ENCODE peak calls at places on chromosomes 3 and 15, in ten cellular contexts. J, H, Q, I, E, Z, C, B, G and Y are unnamed samples.

GRCh38 chr3:98778852-98779379 is 15.8 kb downstream of the ST3GAL6 start:
- DNase-seq in J (peak), H (no peak), Q (peak), I (no peak), E (no peak), Z (peak), C (no peak), B (no peak), G (no peak), Y (no peak)

GRCh38 chr3:106006001-106006400 is 137.2 kb upstream of the CBLB start:
- DNase-seq in J (peak), H (no peak), Q (peak), I (no peak), E (no peak), Z (peak), C (no peak), B (no peak), G (no peak), Y (no peak)

GRCh38 chr3:4550957-4551754 is 58.0 kb downstream of the ITPR1 start:
- DNase-seq in J (no peak), H (no peak), Q (no peak), I (no peak), E (no peak), Z (no peak), C (no peak), B (no peak), G (no peak), Y (no peak)

GRCh38 chr3:172680684-172681083 is 30.2 kb downstream of the NCEH1 start:
- DNase-seq in J (peak), H (no peak), Q (peak), I (no peak), E (no peak), Z (no peak), C (no peak), B (no peak), G (no peak), Y (no peak)

GRCh38 chr15:39698444-39699390 is 83.9 kb downstream of the FSIP1 start:
- DNase-seq in J (no peak), H (no peak), Q (no peak), I (no peak), E (no peak), Z (no peak), C (no peak), B (no peak), G (no peak), Y (no peak)

GRCh38 chr3:44509393-44509921 is 32.0 kb upstream of the ZNF445 start:
- DNase-seq in J (no peak), H (no peak), Q (no peak), I (peak), E (no peak), Z (no peak), C (no peak), B (no peak), G (no peak), Y (no peak)

GRCh38 chr3:4232798-4233197 is 70.4 kb upstream of the SETMAR start:
- DNase-seq in J (no peak), H (no peak), Q (no peak), I (no peak), E (no peak), Z (no peak), C (no peak), B (no peak), G (no peak), Y (no peak)

GRCh38 chr3:13124631-13125030 is 51.4 kb upstream of the IQSEC1 start:
- DNase-seq in J (no peak), H (no peak), Q (no peak), I (no peak), E (peak), Z (no peak), C (no peak), B (no peak), G (peak), Y (no peak)

GRCh38 chr15:76865548-76865991 is 39.6 kb downstream of the SCAPER start:
- DNase-seq in J (no peak), H (no peak), Q (no peak), I (no peak), E (no peak), Z (peak), C (no peak), B (no peak), G (no peak), Y (no peak)

GRCh38 chr3:24287728-24288450 is 206.8 kb downstream of the THRB start:
- DNase-seq in J (no peak), H (no peak), Q (no peak), I (no peak), E (no peak), Z (no peak), C (no peak), B (no peak), G (no peak), Y (no peak)

GRCh38 chr3:111362286-111363009 is 179.5 kb upstream of the CD96 start:
- DNase-seq in J (peak), H (no peak), Q (peak), I (no peak), E (no peak), Z (no peak), C (no peak), B (no peak), G (no peak), Y (no peak)

GRCh38 chr3:99515-99914 is 97.0 kb upstream of the CHL1 start:
- DNase-seq in J (no peak), H (no peak), Q (no peak), I (no peak), E (no peak), Z (no peak), C (no peak), B (no peak), G (no peak), Y (no peak)

GRCh38 chr3:168894204-168894603 is 769.3 kb downstream of the MECOM start:
- DNase-seq in J (no peak), H (no peak), Q (no peak), I (no peak), E (no peak), Z (no peak), C (no peak), B (no peak), G (no peak), Y (no peak)

GRCh38 chr15:42921049-42921731 is 612 bp upstream of the TTBK2 start:
- DNase-seq in J (no peak), H (peak), Q (peak), I (peak), E (no peak), Z (peak), C (peak), B (no peak), G (no peak), Y (no peak)

GRCh38 chr15:90818251-90819210 is 49.9 kb upstream of the FURIN start:
- DNase-seq in J (no peak), H (peak), Q (no peak), I (peak), E (peak), Z (no peak), C (peak), B (peak), G (peak), Y (no peak)

GRCh38 chr15:40306908-40307307 is 827 bp downstream of the PLCB2 start:
- DNase-seq in J (no peak), H (no peak), Q (no peak), I (no peak), E (peak), Z (no peak), C (no peak), B (no peak), G (no peak), Y (no peak)

GRCh38 chr3:140736863-140737460 is 59.1 kb downstream of the TRIM42 start:
- DNase-seq in J (no peak), H (no peak), Q (peak), I (peak), E (no peak), Z (no peak), C (peak), B (peak), G (peak), Y (no peak)

GRCh38 chr3:183924956-183925355 is 40.3 kb upstream of the PARL start:
- DNase-seq in J (peak), H (no peak), Q (peak), I (no peak), E (no peak), Z (peak), C (no peak), B (no peak), G (no peak), Y (no peak)

GRCh38 chr15:98966036-98966787 is 41.4 kb downstream of the PGPEP1L start:
- DNase-seq in J (no peak), H (no peak), Q (peak), I (no peak), E (no peak), Z (peak), C (no peak), B (no peak), G (peak), Y (no peak)

GRCh38 chr3:62361261-62361660 is 12.1 kb downstream of the FEZF2 start:
- DNase-seq in J (no peak), H (no peak), Q (no peak), I (peak), E (no peak), Z (no peak), C (peak), B (no peak), G (no peak), Y (no peak)

GRCh38 chr15:101023501-101024110 is 104.4 kb downstream of the LRRK1 start:
- DNase-seq in J (no peak), H (no peak), Q (no peak), I (no peak), E (no peak), Z (no peak), C (no peak), B (peak), G (peak), Y (peak)

GRCh38 chr15:57596978-57597377 is 5.3 kb downstream of the MYZAP start:
- DNase-seq in J (no peak), H (no peak), Q (no peak), I (no peak), E (no peak), Z (no peak), C (no peak), B (no peak), G (no peak), Y (no peak)

GRCh38 chr15:63487076-63487757 is 17.2 kb upstream of the USP3 start:
- DNase-seq in J (peak), H (peak), Q (peak), I (peak), E (peak), Z (peak), C (peak), B (peak), G (peak), Y (peak)

GRCh38 chr3:46455231-46456115 is 9.2 kb downstream of the LTF start:
- DNase-seq in J (no peak), H (no peak), Q (no peak), I (peak), E (no peak), Z (no peak), C (no peak), B (peak), G (peak), Y (no peak)
- TF ChIP-seq CTCF in J (no peak), H (no peak), Q (no peak), I (no peak), E (no peak), Z (no peak), C (no peak), B (no peak), G (no peak), Y (no peak)

GRCh38 chr3:123552095-123552714 is 32.6 kb downstream of the HACD2 start:
- DNase-seq in J (peak), H (no peak), Q (no peak), I (no peak), E (no peak), Z (peak), C (peak), B (no peak), G (no peak), Y (no peak)
- TF ChIP-seq CTCF in J (peak), H (no peak), Q (peak), I (peak), E (no peak), Z (peak), C (peak), B (peak), G (peak), Y (peak)

DNA sequence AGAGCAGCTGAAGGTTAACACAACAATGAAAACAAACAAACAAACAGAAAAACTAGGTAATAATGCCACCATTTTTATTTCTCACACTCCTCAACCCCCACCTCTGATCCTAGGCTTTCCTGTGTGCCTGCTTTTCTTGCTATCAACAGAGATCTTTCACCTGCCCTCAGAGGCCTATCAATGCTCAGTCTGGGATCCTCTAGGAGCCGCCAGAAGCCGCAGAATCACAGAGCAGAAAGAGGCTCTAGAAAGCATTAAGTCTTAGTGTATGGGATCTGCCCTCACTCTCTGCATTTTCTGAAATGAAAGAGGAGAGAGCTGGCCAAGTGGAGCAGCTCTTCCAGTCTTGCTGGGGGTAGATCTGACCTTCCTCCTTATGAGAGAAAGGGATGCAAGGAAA is 306.8 kb downstream of the TUSC7 start:
- DNase-seq in J (no peak), H (no peak), Q (no peak), I (no peak), E (no peak), Z (no peak), C (no peak), B (peak), G (peak), Y (no peak)
- TF ChIP-seq CTCF in J (no peak), H (no peak), Q (no peak), I (no peak), E (no peak), Z (no peak), C (no peak), B (peak), G (peak), Y (peak)

GRCh38 chr3:118936811-118937210 is 97.8 kb downstream of the IGSF11 start:
- DNase-seq in J (no peak), H (no peak), Q (no peak), I (no peak), E (no peak), Z (no peak), C (no peak), B (no peak), G (no peak), Y (no peak)
- TF ChIP-seq CTCF in J (no peak), H (no peak), Q (no peak), I (no peak), E (no peak), Z (no peak), C (no peak), B (no peak), G (no peak), Y (no peak)

GRCh38 chr3:127342735-127343134 is 54.9 kb upstream of the PRR20G start:
- DNase-seq in J (no peak), H (no peak), Q (no peak), I (no peak), E (no peak), Z (no peak), C (no peak), B (peak), G (peak), Y (no peak)
- TF ChIP-seq CTCF in J (no peak), H (no peak), Q (no peak), I (no peak), E (no peak), Z (no peak), C (no peak), B (peak), G (peak), Y (no peak)

DNA sequence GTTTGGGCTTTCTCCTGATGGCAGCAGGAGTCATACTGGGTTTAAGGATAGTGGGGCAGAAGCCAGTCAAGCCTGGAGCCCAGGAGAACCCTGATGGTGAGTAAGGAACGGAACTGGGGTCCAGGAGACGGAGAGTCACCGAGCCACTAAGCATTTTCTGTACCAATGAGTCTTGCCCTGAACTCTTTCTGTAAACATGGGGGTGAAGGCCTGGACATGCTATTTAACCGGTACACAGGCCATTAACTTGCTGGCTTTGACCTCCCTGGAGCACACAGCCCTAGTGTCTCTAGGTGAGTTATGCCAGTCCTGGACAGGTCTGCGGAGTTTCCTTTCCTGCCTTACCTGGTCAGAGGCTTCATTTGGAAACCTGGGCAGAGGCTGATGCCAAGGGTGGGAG is 3.9 kb downstream of the SLC6A6 start:
- DNase-seq in J (no peak), H (no peak), Q (no peak), I (no peak), E (no peak), Z (no peak), C (no peak), B (no peak), G (no peak), Y (no peak)
- TF ChIP-seq CTCF in J (no peak), H (no peak), Q (no peak), I (no peak), E (no peak), Z (no peak), C (no peak), B (no peak), G (no peak), Y (no peak)

DNA sequence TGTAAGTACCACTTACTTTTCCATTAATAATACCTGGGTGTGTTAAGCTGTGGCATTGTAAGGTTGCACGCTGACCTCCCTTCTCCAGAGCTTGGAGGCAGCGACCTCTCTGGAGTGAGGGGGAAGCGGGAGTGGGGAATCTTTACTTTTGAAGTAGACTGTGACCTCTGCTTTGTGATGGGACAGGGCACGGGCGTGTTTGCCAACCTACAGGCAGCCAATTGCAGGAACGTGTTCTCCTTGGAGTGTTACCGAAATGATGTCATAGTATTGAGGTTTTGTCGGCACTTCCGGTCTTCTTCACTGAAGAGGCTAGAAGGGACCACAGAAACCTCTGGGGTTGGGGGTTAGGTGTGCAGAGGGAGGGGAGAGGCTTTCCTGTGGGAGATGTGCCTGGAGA is 227.3 kb upstream of the C2CD4B start:
- DNase-seq in J (peak), H (no peak), Q (peak), I (peak), E (no peak), Z (peak), C (peak), B (peak), G (peak), Y (no peak)
- TF ChIP-seq CTCF in J (no peak), H (no peak), Q (no peak), I (no peak), E (no peak), Z (no peak), C (no peak), B (peak), G (peak), Y (no peak)

GRCh38 chr3:79204351-79204750 is 563.4 kb downstream of the ROBO1 start:
- DNase-seq in J (no peak), H (no peak), Q (peak), I (no peak), E (no peak), Z (no peak), C (no peak), B (no peak), G (no peak), Y (no peak)
- TF ChIP-seq CTCF in J (no peak), H (no peak), Q (no peak), I (no peak), E (no peak), Z (no peak), C (no peak), B (no peak), G (no peak), Y (no peak)

GRCh38 chr3:158668506-158668905 is 3.9 kb downstream of the LXN start:
- DNase-seq in J (no peak), H (no peak), Q (peak), I (no peak), E (no peak), Z (peak), C (no peak), B (no peak), G (no peak), Y (no peak)

GRCh38 chr3:158658889-158659288 is 13.6 kb downstream of the LXN start:
- DNase-seq in J (no peak), H (no peak), Q (no peak), I (no peak), E (no peak), Z (no peak), C (no peak), B (no peak), G (no peak), Y (no peak)

GRCh38 chr3:158660711-158661110 is 11.7 kb downstream of the LXN start:
- DNase-seq in J (no peak), H (no peak), Q (no peak), I (no peak), E (no peak), Z (peak), C (no peak), B (no peak), G (no peak), Y (no peak)

GRCh38 chr3:158659454-158660237 is 12.8 kb downstream of the LXN start:
- DNase-seq in J (peak), H (no peak), Q (peak), I (peak), E (no peak), Z (peak), C (peak), B (peak), G (peak), Y (no peak)

GRCh38 chr3:158663832-158664231 is 8.6 kb downstream of the LXN start:
- DNase-seq in J (no peak), H (no peak), Q (no peak), I (no peak), E (no peak), Z (no peak), C (no peak), B (no peak), G (no peak), Y (no peak)
- TF ChIP-seq CTCF in J (no peak), H (no peak), Q (no peak), I (no peak), E (no peak), Z (no peak), C (no peak), B (no peak), G (no peak), Y (no peak)